ENCODE peak calls at places on chromosome 6, in eight cellular contexts. One of them, this sample, is unnamed.

GRCh38 chr6:28336284-28337024 is 506 bp upstream of the ZSCAN31 start:
- DNase-seq in choroid plexus epithelial cell: peak
- DNase-seq in HepG2: peak
- DNase-seq in brain microvascular endothelial cell: peak
- DNase-seq in mucosa of descending colon: no peak
- DNase-seq in IMR-90: peak
- DNase-seq in AG04450: no peak
- DNase-seq in cardiac fibroblast: peak
- DNase-seq in this sample: no peak

GRCh38 chr6:87341158-87341557 is 3.5 kb upstream of the C6orf163 start:
- DNase-seq in mucosa of descending colon: no peak
- DNase-seq in cardiac fibroblast: no peak
- DNase-seq in IMR-90: no peak
- DNase-seq in brain microvascular endothelial cell: no peak
- DNase-seq in HepG2: peak
- DNase-seq in AG04450: no peak
- DNase-seq in choroid plexus epithelial cell: no peak
- DNase-seq in this sample: no peak

GRCh38 chr6:68876792-68877493 is 241.9 kb downstream of the ADGRB3 start:
- DNase-seq in IMR-90: peak
- DNase-seq in choroid plexus epithelial cell: peak
- DNase-seq in AG04450: no peak
- DNase-seq in HepG2: peak
- DNase-seq in cardiac fibroblast: peak
- DNase-seq in brain microvascular endothelial cell: no peak
- DNase-seq in mucosa of descending colon: no peak
- DNase-seq in this sample: no peak

GRCh38 chr6:32796848-32797776 is 19.7 kb downstream of the HLA-DOB start:
- DNase-seq in choroid plexus epithelial cell: peak
- DNase-seq in HepG2: peak
- DNase-seq in brain microvascular endothelial cell: peak
- DNase-seq in AG04450: no peak
- DNase-seq in mucosa of descending colon: peak
- DNase-seq in cardiac fibroblast: peak
- DNase-seq in IMR-90: peak
- DNase-seq in this sample: no peak

GRCh38 chr6:152309648-152310047 is 327.5 kb downstream of the SYNE1 start:
- DNase-seq in cardiac fibroblast: no peak
- DNase-seq in HepG2: no peak
- DNase-seq in AG04450: no peak
- DNase-seq in choroid plexus epithelial cell: no peak
- DNase-seq in brain microvascular endothelial cell: no peak
- DNase-seq in IMR-90: no peak
- DNase-seq in mucosa of descending colon: peak
- DNase-seq in this sample: no peak

GRCh38 chr6:609905-610304 is 47.0 kb downstream of the HUS1B start:
- DNase-seq in AG04450: no peak
- DNase-seq in mucosa of descending colon: no peak
- DNase-seq in cardiac fibroblast: no peak
- DNase-seq in choroid plexus epithelial cell: no peak
- DNase-seq in HepG2: no peak
- DNase-seq in brain microvascular endothelial cell: no peak
- DNase-seq in IMR-90: no peak
- DNase-seq in this sample: no peak

GRCh38 chr6:11714116-11714797 is 64.3 kb downstream of the ADTRP start:
- DNase-seq in IMR-90: no peak
- DNase-seq in HepG2: no peak
- DNase-seq in AG04450: no peak
- DNase-seq in cardiac fibroblast: no peak
- DNase-seq in choroid plexus epithelial cell: no peak
- DNase-seq in brain microvascular endothelial cell: no peak
- DNase-seq in mucosa of descending colon: no peak
- DNase-seq in this sample: no peak

GRCh38 chr6:146544783-146545182 is 1.1 kb downstream of the RAB32 start:
- DNase-seq in choroid plexus epithelial cell: peak
- DNase-seq in mucosa of descending colon: no peak
- DNase-seq in cardiac fibroblast: peak
- DNase-seq in brain microvascular endothelial cell: no peak
- DNase-seq in IMR-90: peak
- DNase-seq in AG04450: no peak
- DNase-seq in HepG2: no peak
- DNase-seq in this sample: no peak

GRCh38 chr6:21740719-21741118 is 147.2 kb downstream of the SOX4 start:
- DNase-seq in cardiac fibroblast: peak
- DNase-seq in HepG2: no peak
- DNase-seq in IMR-90: peak
- DNase-seq in AG04450: peak
- DNase-seq in mucosa of descending colon: no peak
- DNase-seq in choroid plexus epithelial cell: peak
- DNase-seq in brain microvascular endothelial cell: peak
- DNase-seq in this sample: no peak

GRCh38 chr6:156794963-156795362 is 17.8 kb downstream of the ARID1B start:
- DNase-seq in AG04450: no peak
- DNase-seq in brain microvascular endothelial cell: no peak
- DNase-seq in IMR-90: no peak
- DNase-seq in HepG2: no peak
- DNase-seq in mucosa of descending colon: no peak
- DNase-seq in choroid plexus epithelial cell: no peak
- DNase-seq in cardiac fibroblast: peak
- DNase-seq in this sample: no peak

GRCh38 chr6:39137235-39137634 is 22.2 kb upstream of the SAYSD1 start:
- DNase-seq in brain microvascular endothelial cell: peak
- DNase-seq in HepG2: peak
- DNase-seq in mucosa of descending colon: no peak
- DNase-seq in AG04450: peak
- DNase-seq in choroid plexus epithelial cell: peak
- DNase-seq in IMR-90: peak
- DNase-seq in cardiac fibroblast: peak
- DNase-seq in this sample: no peak

GRCh38 chr6:4297348-4297747 is 162.0 kb upstream of the ECI2 start:
- DNase-seq in choroid plexus epithelial cell: no peak
- DNase-seq in AG04450: no peak
- DNase-seq in cardiac fibroblast: no peak
- DNase-seq in IMR-90: no peak
- DNase-seq in mucosa of descending colon: no peak
- DNase-seq in brain microvascular endothelial cell: no peak
- DNase-seq in HepG2: no peak
- DNase-seq in this sample: no peak

GRCh38 chr6:4296552-4296951 is 161.2 kb upstream of the ECI2 start:
- DNase-seq in cardiac fibroblast: no peak
- DNase-seq in AG04450: no peak
- DNase-seq in choroid plexus epithelial cell: no peak
- DNase-seq in HepG2: no peak
- DNase-seq in mucosa of descending colon: no peak
- DNase-seq in IMR-90: no peak
- DNase-seq in brain microvascular endothelial cell: no peak
- DNase-seq in this sample: no peak

GRCh38 chr6:4295058-4295788 is 159.8 kb upstream of the ECI2 start:
- DNase-seq in HepG2: no peak
- DNase-seq in brain microvascular endothelial cell: no peak
- DNase-seq in mucosa of descending colon: no peak
- DNase-seq in IMR-90: no peak
- DNase-seq in cardiac fibroblast: no peak
- DNase-seq in choroid plexus epithelial cell: no peak
- DNase-seq in AG04450: no peak
- DNase-seq in this sample: no peak

GRCh38 chr6:4295789-4296165 is 160.4 kb upstream of the ECI2 start:
- DNase-seq in brain microvascular endothelial cell: no peak
- DNase-seq in IMR-90: no peak
- DNase-seq in cardiac fibroblast: no peak
- DNase-seq in AG04450: no peak
- DNase-seq in choroid plexus epithelial cell: no peak
- DNase-seq in HepG2: no peak
- DNase-seq in mucosa of descending colon: no peak
- DNase-seq in this sample: no peak

GRCh38 chr6:4294636-4295035 is 159.3 kb upstream of the ECI2 start:
- DNase-seq in cardiac fibroblast: no peak
- DNase-seq in choroid plexus epithelial cell: no peak
- DNase-seq in AG04450: no peak
- DNase-seq in mucosa of descending colon: no peak
- DNase-seq in IMR-90: no peak
- DNase-seq in HepG2: no peak
- DNase-seq in brain microvascular endothelial cell: no peak
- DNase-seq in this sample: no peak
- TF ChIP-seq CTCF in cardiac fibroblast: no peak
- TF ChIP-seq CTCF in choroid plexus epithelial cell: no peak
- TF ChIP-seq CTCF in AG04450: no peak
- TF ChIP-seq CTCF in mucosa of descending colon: no peak
- TF ChIP-seq CTCF in IMR-90: no peak
- TF ChIP-seq CTCF in HepG2: no peak
- TF ChIP-seq CTCF in brain microvascular endothelial cell: peak
- TF ChIP-seq CTCF in this sample: no peak

GRCh38 chr6:159821111-159821510 is 21.0 kb downstream of the PNLDC1 start:
- DNase-seq in IMR-90: no peak
- DNase-seq in HepG2: no peak
- DNase-seq in AG04450: no peak
- DNase-seq in choroid plexus epithelial cell: no peak
- DNase-seq in cardiac fibroblast: no peak
- DNase-seq in mucosa of descending colon: no peak
- DNase-seq in brain microvascular endothelial cell: no peak
- DNase-seq in this sample: no peak
- H3K4me3 ChIP-seq in IMR-90: no peak
- H3K4me3 ChIP-seq in HepG2: no peak
- H3K4me3 ChIP-seq in AG04450: no peak
- H3K4me3 ChIP-seq in choroid plexus epithelial cell: no peak
- H3K4me3 ChIP-seq in cardiac fibroblast: no peak
- H3K4me3 ChIP-seq in mucosa of descending colon: no peak
- H3K4me3 ChIP-seq in brain microvascular endothelial cell: no peak
- H3K4me3 ChIP-seq in this sample: no peak

GRCh38 chr6:25312034-25312620 is 33.0 kb downstream of the CARMIL1 start:
- DNase-seq in brain microvascular endothelial cell: no peak
- DNase-seq in cardiac fibroblast: peak
- DNase-seq in AG04450: no peak
- DNase-seq in mucosa of descending colon: no peak
- DNase-seq in IMR-90: peak
- DNase-seq in HepG2: no peak
- DNase-seq in choroid plexus epithelial cell: peak
- DNase-seq in this sample: no peak

GRCh38 chr6:25314776-25315175 is 35.6 kb downstream of the CARMIL1 start:
- DNase-seq in HepG2: no peak
- DNase-seq in mucosa of descending colon: no peak
- DNase-seq in cardiac fibroblast: no peak
- DNase-seq in AG04450: no peak
- DNase-seq in IMR-90: no peak
- DNase-seq in brain microvascular endothelial cell: no peak
- DNase-seq in choroid plexus epithelial cell: no peak
- DNase-seq in this sample: no peak

GRCh38 chr6:25311251-25311910 is 32.2 kb downstream of the CARMIL1 start:
- DNase-seq in HepG2: no peak
- DNase-seq in IMR-90: peak
- DNase-seq in AG04450: no peak
- DNase-seq in cardiac fibroblast: peak
- DNase-seq in mucosa of descending colon: no peak
- DNase-seq in choroid plexus epithelial cell: no peak
- DNase-seq in brain microvascular endothelial cell: peak
- DNase-seq in this sample: no peak

GRCh38 chr6:25315194-25315593 is 36.0 kb downstream of the CARMIL1 start:
- DNase-seq in mucosa of descending colon: no peak
- DNase-seq in HepG2: no peak
- DNase-seq in cardiac fibroblast: no peak
- DNase-seq in IMR-90: no peak
- DNase-seq in AG04450: no peak
- DNase-seq in brain microvascular endothelial cell: no peak
- DNase-seq in choroid plexus epithelial cell: no peak
- DNase-seq in this sample: no peak

DNA sequence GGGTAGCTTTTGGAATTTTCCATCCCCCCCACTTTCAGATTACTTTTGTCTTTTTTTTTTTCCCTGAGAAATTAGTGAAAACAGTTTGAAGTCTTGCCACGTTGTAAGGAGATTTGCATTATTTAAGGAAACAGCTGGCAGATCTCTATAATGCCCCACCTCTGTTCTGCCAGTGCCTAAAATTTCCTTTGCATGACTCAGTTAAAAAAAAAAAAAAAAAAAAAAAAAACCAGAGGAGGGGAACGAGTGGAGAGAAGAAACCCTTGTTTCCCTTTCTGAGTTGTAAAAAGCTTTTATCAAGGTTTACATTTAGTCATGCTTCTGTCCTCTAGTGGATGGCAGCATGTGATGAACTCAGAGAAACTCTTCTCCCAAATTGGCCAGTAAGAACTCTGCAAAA is 33.5 kb downstream of the CARMIL1 start:
- DNase-seq in AG04450: no peak
- DNase-seq in choroid plexus epithelial cell: peak
- DNase-seq in mucosa of descending colon: no peak
- DNase-seq in IMR-90: peak
- DNase-seq in cardiac fibroblast: peak
- DNase-seq in HepG2: no peak
- DNase-seq in brain microvascular endothelial cell: peak
- DNase-seq in this sample: no peak
- TF ChIP-seq CTCF in AG04450: peak
- TF ChIP-seq CTCF in choroid plexus epithelial cell: no peak
- TF ChIP-seq CTCF in mucosa of descending colon: no peak
- TF ChIP-seq CTCF in IMR-90: no peak
- TF ChIP-seq CTCF in cardiac fibroblast: no peak
- TF ChIP-seq CTCF in HepG2: no peak
- TF ChIP-seq CTCF in brain microvascular endothelial cell: peak
- TF ChIP-seq CTCF in this sample: no peak

GRCh38 chr6:49636368-49637332 is at the start of gene RHAG:
- DNase-seq in IMR-90: no peak
- DNase-seq in AG04450: no peak
- DNase-seq in HepG2: no peak
- DNase-seq in brain microvascular endothelial cell: no peak
- DNase-seq in cardiac fibroblast: no peak
- DNase-seq in choroid plexus epithelial cell: no peak
- DNase-seq in mucosa of descending colon: no peak
- DNase-seq in this sample: no peak

GRCh38 chr6:49634811-49635159 is 1.9 kb downstream of the RHAG start:
- DNase-seq in choroid plexus epithelial cell: no peak
- DNase-seq in mucosa of descending colon: no peak
- DNase-seq in HepG2: no peak
- DNase-seq in brain microvascular endothelial cell: no peak
- DNase-seq in cardiac fibroblast: no peak
- DNase-seq in IMR-90: no peak
- DNase-seq in AG04450: no peak
- DNase-seq in this sample: no peak

GRCh38 chr6:49639177-49639817 is 2.7 kb upstream of the RHAG start:
- DNase-seq in choroid plexus epithelial cell: no peak
- DNase-seq in IMR-90: no peak
- DNase-seq in AG04450: no peak
- DNase-seq in brain microvascular endothelial cell: no peak
- DNase-seq in mucosa of descending colon: no peak
- DNase-seq in cardiac fibroblast: no peak
- DNase-seq in HepG2: peak
- DNase-seq in this sample: no peak

GRCh38 chr6:49634080-49634810 is 2.4 kb downstream of the RHAG start:
- DNase-seq in AG04450: no peak
- DNase-seq in mucosa of descending colon: no peak
- DNase-seq in IMR-90: no peak
- DNase-seq in HepG2: no peak
- DNase-seq in brain microvascular endothelial cell: no peak
- DNase-seq in choroid plexus epithelial cell: no peak
- DNase-seq in cardiac fibroblast: no peak
- DNase-seq in this sample: no peak

DNA sequence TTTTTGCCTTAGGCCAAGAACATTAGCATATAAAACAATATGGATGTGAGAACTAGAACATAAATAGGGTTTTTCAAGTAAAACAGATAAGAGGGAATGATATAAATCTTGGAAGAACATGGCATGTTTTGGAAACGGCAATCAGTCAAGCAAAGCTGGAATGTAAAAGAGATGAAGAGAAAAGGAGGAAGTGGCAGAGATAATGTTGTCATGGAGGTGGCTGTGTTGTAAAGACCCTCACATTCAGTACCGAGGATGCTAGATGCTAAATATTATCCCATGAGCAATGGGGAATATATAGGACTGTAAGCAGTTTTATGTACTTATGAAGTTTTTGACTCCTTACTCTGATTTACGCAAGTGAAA is 677 bp upstream of the RHAG start:
- DNase-seq in AG04450: no peak
- DNase-seq in brain microvascular endothelial cell: no peak
- DNase-seq in choroid plexus epithelial cell: no peak
- DNase-seq in IMR-90: no peak
- DNase-seq in cardiac fibroblast: no peak
- DNase-seq in mucosa of descending colon: no peak
- DNase-seq in HepG2: no peak
- DNase-seq in this sample: no peak
- H3K4me3 ChIP-seq in AG04450: no peak
- H3K4me3 ChIP-seq in brain microvascular endothelial cell: no peak
- H3K4me3 ChIP-seq in choroid plexus epithelial cell: no peak
- H3K4me3 ChIP-seq in IMR-90: no peak
- H3K4me3 ChIP-seq in cardiac fibroblast: no peak
- H3K4me3 ChIP-seq in mucosa of descending colon: no peak
- H3K4me3 ChIP-seq in HepG2: no peak
- H3K4me3 ChIP-seq in this sample: no peak